ENCODE peak calls at places on chromosomes 11 and 22, in nine cellular contexts. O is NCI-H748 treated with DMSO at 0.1 percent for 48 hours, Y is NCI-H1105 treated with DMSO at 0.1 percent for 48 hours, P is H54, L is C1 segment of cervical spinal cord, A is midbrain, M is aorta, I is body of pancreas, U is HuH-7. W is an unnamed sample.

GRCh38 chr11:18684267-18684666 is 14.3 kb upstream of the TMEM86A start:
- DNase-seq in Y (no peak), P (no peak), U (no peak), M (no peak), O (no peak), L (no peak), I (no peak), A (no peak), W (no peak)

GRCh38 chr11:101915811-101916291 is 471 bp downstream of the ANGPTL5 start:
- DNase-seq in U (no peak), P (no peak), Y (peak), L (no peak), O (peak), I (no peak), M (no peak), A (peak), W (no peak)

GRCh38 chr11:119607726-119608125 is 121.3 kb downstream of the NECTIN1 start:
- DNase-seq in Y (no peak), O (no peak), P (no peak), L (peak), I (no peak), U (no peak), A (peak), M (no peak), W (no peak)

GRCh38 chr11:32852142-32852541 is 22.4 kb downstream of the PRRG4 start:
- DNase-seq in M (no peak), P (peak), O (no peak), L (no peak), I (no peak), A (no peak), U (no peak), Y (no peak), W (no peak)

GRCh38 chr11:45392621-45393183 is 106.6 kb upstream of the SYT13 start:
- DNase-seq in M (no peak), Y (no peak), O (no peak), U (no peak), P (no peak), A (no peak), L (no peak), I (no peak), W (no peak)

GRCh38 chr11:46247664-46248063 is 29.8 kb upstream of the CREB3L1 start:
- DNase-seq in A (no peak), U (peak), O (peak), I (peak), M (no peak), P (no peak), Y (peak), L (no peak), W (peak)

GRCh38 chr22:47369020-47369419 is 606.6 kb downstream of the TBC1D22A start:
- DNase-seq in M (no peak), A (no peak), O (no peak), L (no peak), U (no peak), Y (no peak), P (no peak), I (no peak), W (no peak)

GRCh38 chr11:2585566-2586090 is 114.2 kb downstream of the KCNQ1OT1 start:
- DNase-seq in I (peak), L (no peak), A (no peak), M (no peak), P (no peak), Y (no peak), U (peak), O (no peak), W (no peak)

GRCh38 chr11:64729851-64730382 is 6.9 kb upstream of the NRXN2 start:
- DNase-seq in P (no peak), U (no peak), L (no peak), M (peak), O (no peak), Y (no peak), I (peak), A (no peak), W (no peak)

GRCh38 chr11:132060546-132060945 is 690.1 kb downstream of the NTM start:
- DNase-seq in P (no peak), L (no peak), Y (no peak), M (no peak), U (no peak), O (no peak), A (no peak), I (no peak), W (no peak)

GRCh38 chr11:35614949-35615569 is 3.2 kb upstream of the FJX1 start:
- DNase-seq in P (no peak), Y (no peak), A (no peak), U (no peak), M (no peak), I (peak), L (no peak), O (no peak), W (peak)

GRCh38 chr11:6418958-6419611 is at the start of gene APBB1:
- DNase-seq in O (no peak), I (peak), U (peak), Y (peak), P (peak), L (peak), A (peak), M (peak), W (peak)

GRCh38 chr11:69316941-69317340 is 23.0 kb downstream of the MYEOV start:
- DNase-seq in M (no peak), P (no peak), I (no peak), A (no peak), Y (no peak), L (no peak), U (no peak), O (no peak), W (no peak)